ENCODE peak calls at places on chromosomes 5 and 9, in five cellular contexts. W is colonic mucosa; O is left ventricle myocardium inferior; F is CD8-positive, alpha-beta T cell; Z is osteoblast. I is an unnamed sample.

GRCh38 chr5:5884593-5884992 is 462.1 kb downstream of the ICE1 start:
- DNase-seq in W (no peak), O (no peak), F (no peak), Z (no peak), I (no peak)

GRCh38 chr5:6439588-6440550 is 8.8 kb upstream of the UBE2QL1 start:
- DNase-seq in W (no peak), O (no peak), F (no peak), Z (no peak), I (no peak)

GRCh38 chr5:176371621-176372539 is 6.6 kb downstream of the ARL10 start:
- DNase-seq in W (no peak), O (no peak), F (no peak), Z (peak), I (no peak)

GRCh38 chr5:163489055-163489744 is 16.2 kb upstream of the MAT2B start:
- DNase-seq in W (no peak), O (no peak), F (no peak), Z (no peak), I (no peak)

GRCh38 chr5:146620663-146621051 is 104.7 kb upstream of the GPR151 start:
- DNase-seq in W (no peak), O (no peak), F (no peak), Z (no peak), I (no peak)

GRCh38 chr9:94802795-94803194 is 76.3 kb downstream of the AOPEP start:
- DNase-seq in W (no peak), O (no peak), F (no peak), Z (no peak), I (no peak)

GRCh38 chr5:180135128-180135955 is 63.8 kb upstream of the RNF130 start:
- DNase-seq in W (peak), O (no peak), F (no peak), Z (peak), I (no peak)

GRCh38 chr5:124652514-124652819 is 94.0 kb downstream of the ZNF608 start:
- DNase-seq in W (no peak), O (no peak), F (no peak), Z (no peak), I (no peak)

GRCh38 chr5:9589049-9589835 is 40.9 kb downstream of the TAS2R1 start:
- DNase-seq in W (no peak), O (no peak), F (no peak), Z (no peak), I (no peak)

GRCh38 chr9:120926397-120926928 is at the start of gene TRAF1:
- DNase-seq in W (no peak), O (no peak), F (no peak), Z (no peak), I (no peak)

GRCh38 chr9:116061546-116062205 is 91.9 kb upstream of the PAPPA start:
- DNase-seq in W (no peak), O (no peak), F (no peak), Z (no peak), I (no peak)

GRCh38 chr5:96329886-96330531 is 103.0 kb downstream of the PCSK1 start:
- DNase-seq in W (no peak), O (no peak), F (no peak), Z (no peak), I (no peak)
- H3K27ac ChIP-seq in W (no peak), O (no peak), F (no peak), Z (no peak), I (no peak)

GRCh38 chr5:172064358-172064757 is 57.9 kb upstream of the FBXW11 start:
- DNase-seq in W (no peak), O (no peak), F (no peak), Z (peak), I (no peak)
- TF ChIP-seq CTCF in W (no peak), O (no peak), F (no peak), Z (no peak), I (no peak)

GRCh38 chr5:57724836-57725235 is 242.2 kb upstream of the ACTBL2 start:
- DNase-seq in W (no peak), O (no peak), F (no peak), Z (peak), I (no peak)
- H3K27ac ChIP-seq in W (no peak), O (no peak), F (no peak), Z (peak), I (no peak)

GRCh38 chr5:174829511-174829864 is 105.1 kb downstream of the MSX2 start:
- DNase-seq in W (no peak), O (no peak), F (no peak), Z (no peak), I (no peak)
- TF ChIP-seq CTCF in W (no peak), O (no peak), F (no peak), Z (no peak), I (no peak)

DNA sequence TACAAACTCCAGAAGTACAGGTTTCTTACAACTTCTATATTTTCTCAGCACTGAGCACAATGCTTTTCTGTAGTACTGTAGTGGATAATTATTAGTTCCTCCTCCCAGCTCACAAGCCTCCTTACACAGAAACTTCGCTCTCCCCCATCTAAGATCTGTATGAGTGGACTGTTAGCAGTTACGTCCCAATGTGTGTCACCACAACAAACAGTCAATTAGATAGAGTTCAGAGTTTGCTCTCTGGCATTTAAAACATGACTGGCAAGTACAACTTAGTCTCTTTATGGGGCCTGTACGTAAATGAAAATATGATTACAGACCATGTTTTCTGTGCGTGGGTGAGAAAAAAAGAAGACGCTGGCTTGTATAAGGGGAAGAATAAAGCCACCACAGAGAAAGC is 631.4 kb upstream of the DMAC1 start:
- DNase-seq in W (no peak), O (no peak), F (no peak), Z (no peak), I (no peak)
- H3K27ac ChIP-seq in W (no peak), O (no peak), F (no peak), Z (no peak), I (no peak)

GRCh38 chr5:33337621-33337960 is 103.2 kb upstream of the TARS1 start:
- DNase-seq in W (no peak), O (no peak), F (no peak), Z (no peak), I (no peak)
- TF ChIP-seq CTCF in W (no peak), O (no peak), F (no peak), Z (no peak), I (no peak)